ENCODE peak calls at places on chromosomes 2 and 18, in six cellular contexts. N, U, X, Z, S and R are unnamed samples.

GRCh38 chr2:226295123-226295522 is 504.5 kb downstream of the IRS1 start:
- DNase-seq in N (no peak), U (no peak), X (no peak), Z (no peak), S (no peak), R (no peak)

GRCh38 chr2:59947917-59948534 is 605.4 kb downstream of the BCL11A start:
- DNase-seq in N (no peak), U (no peak), X (no peak), Z (no peak), S (no peak), R (no peak)

GRCh38 chr2:98269274-98269673 is 77.0 kb upstream of the CNGA3 start:
- DNase-seq in N (peak; percentile 71), U (peak; percentile 1), X (peak; percentile 45), Z (peak; percentile 68), S (peak; percentile 61), R (peak; percentile 10)

GRCh38 chr18:58103339-58103930 is 59.4 kb downstream of the NEDD4L start:
- DNase-seq in N (no peak), U (peak; percentile 19), X (no peak), Z (no peak), S (no peak), R (no peak)

GRCh38 chr2:218961651-218962570 is 2.4 kb downstream of the CDK5R2 start:
- DNase-seq in N (peak; percentile 35), U (peak; percentile 42), X (no peak), Z (no peak), S (no peak), R (no peak)

GRCh38 chr2:30684026-30684425 is 123.2 kb downstream of the CAPN13 start:
- DNase-seq in N (no peak), U (no peak), X (no peak), Z (no peak), S (no peak), R (no peak)

GRCh38 chr2:9877726-9878125 is 34.5 kb downstream of the TAF1B start:
- DNase-seq in N (no peak), U (no peak), X (no peak), Z (no peak), S (no peak), R (no peak)

GRCh38 chr2:1487758-1488715 is 74.8 kb downstream of the TPO start:
- DNase-seq in N (no peak), U (no peak), X (no peak), Z (no peak), S (no peak), R (no peak)

GRCh38 chr2:158688722-158689121 is 106.4 kb upstream of the DAPL1 start:
- DNase-seq in N (peak; percentile 81), U (no peak), X (no peak), Z (no peak), S (peak; percentile 52), R (no peak)

GRCh38 chr18:11752116-11752911 is 63.2 kb downstream of the GNAL start:
- DNase-seq in N (peak; percentile 20), U (no peak), X (no peak), Z (no peak), S (peak; percentile 12), R (no peak)

GRCh38 chr2:128789776-128790455 is 471.2 kb upstream of the HS6ST1 start:
- DNase-seq in N (no peak), U (no peak), X (no peak), Z (no peak), S (no peak), R (no peak)

GRCh38 chr18:62716679-62717058 is 1.3 kb downstream of the PHLPP1 start:
- DNase-seq in N (no peak), U (peak; percentile 11), X (peak; percentile 47), Z (peak; percentile 51), S (peak; percentile 25), R (peak; percentile 36)

GRCh38 chr2:234203135-234203984 is 152.9 kb downstream of the SPP2 start:
- DNase-seq in N (peak; percentile 91), U (no peak), X (no peak), Z (no peak), S (peak; percentile 93), R (no peak)